ENCODE peak calls at places on chromosomes 5 and 9, in ten cellular contexts. H, Q, Z, I, G, Y, V, N, C and S are unnamed samples. For H3K27me3 and H3K36me3, the result is how much of the 10 kb centered on the place peaks cover.

GRCh38 chr9:132946216-132946615 is 1.8 kb upstream of the TSC1 start:
- DNase-seq in N (no peak), H (no peak), Z (no peak), C (no peak), Y (no peak), G (no peak), Q (no peak), V (no peak), I (no peak), S (no peak)

GRCh38 chr5:124747770-124748686 is 1.6 kb upstream of the ZNF608 start:
- DNase-seq in V (no peak), Q (no peak), N (no peak), Y (no peak), I (no peak), G (no peak), C (peak), Z (peak), H (no peak), S (no peak)

GRCh38 chr5:151885138-151885908 is 39.3 kb downstream of the GLRA1 start:
- DNase-seq in Z (no peak), Q (no peak), I (no peak), Y (no peak), C (no peak), V (no peak), H (no peak), N (no peak), G (no peak), S (no peak)

GRCh38 chr5:124888622-124889521 is 142.4 kb upstream of the ZNF608 start:
- DNase-seq in V (no peak), Y (no peak), Q (no peak), H (no peak), N (no peak), Z (no peak), C (no peak), I (no peak), G (no peak), S (no peak)

GRCh38 chr5:9335269-9335668 is 210.6 kb downstream of the SEMA5A start:
- DNase-seq in Z (no peak), H (no peak), V (no peak), C (no peak), N (no peak), Q (no peak), Y (no peak), I (no peak), G (no peak), S (no peak)

GRCh38 chr9:134165357-134166315 is 1.3 kb upstream of the RNU6ATAC start:
- DNase-seq in V (no peak), Q (peak), Z (no peak), I (peak), H (no peak), C (peak), G (no peak), Y (no peak), N (peak), S (no peak)

GRCh38 chr5:150662731-150663516 is 1.9 kb downstream of the MYOZ3 start:
- DNase-seq in Z (peak), Y (no peak), N (no peak), C (no peak), V (no peak), G (no peak), I (no peak), Q (no peak), H (peak), S (peak)

GRCh38 chr9:114525505-114525904 is 20.2 kb upstream of the WHRN start:
- DNase-seq in C (peak), N (no peak), Q (no peak), Z (no peak), H (no peak), V (no peak), Y (no peak), I (peak), G (no peak), S (no peak)

GRCh38 chr9:99694393-99694792 is 127.3 kb upstream of the NR4A3 start:
- DNase-seq in Y (no peak), I (no peak), C (no peak), G (no peak), N (no peak), Z (no peak), V (no peak), Q (no peak), H (no peak), S (no peak)

GRCh38 chr9:249025-249424 is 34.4 kb downstream of the DOCK8 start:
- DNase-seq in N (no peak), I (no peak), Z (no peak), G (no peak), C (no peak), H (no peak), Y (no peak), V (no peak), Q (peak), S (no peak)

GRCh38 chr5:32231929-32232328 is 57.8 kb upstream of the GOLPH3 start:
- DNase-seq in H (no peak), N (no peak), Q (no peak), C (no peak), V (no peak), G (no peak), Y (no peak), I (no peak), Z (no peak), S (no peak)

GRCh38 chr9:16106211-16106610 is 553.4 kb downstream of the CCDC171 start:
- DNase-seq in H (no peak), Q (no peak), Z (no peak), G (no peak), I (no peak), V (no peak), C (no peak), N (no peak), Y (no peak), S (no peak)

GRCh38 chr9:117092582-117092981 is 322.3 kb downstream of the ASTN2 start:
- DNase-seq in H (no peak), G (no peak), Q (no peak), C (no peak), V (no peak), N (no peak), I (no peak), Y (no peak), Z (no peak), S (no peak)

GRCh38 chr5:177086918-177087706 is 397 bp downstream of the FGFR4 start:
- DNase-seq in G (no peak), V (peak), C (peak), H (no peak), N (peak), Y (no peak), Q (peak), I (peak), Z (peak), S (peak)

DNA sequence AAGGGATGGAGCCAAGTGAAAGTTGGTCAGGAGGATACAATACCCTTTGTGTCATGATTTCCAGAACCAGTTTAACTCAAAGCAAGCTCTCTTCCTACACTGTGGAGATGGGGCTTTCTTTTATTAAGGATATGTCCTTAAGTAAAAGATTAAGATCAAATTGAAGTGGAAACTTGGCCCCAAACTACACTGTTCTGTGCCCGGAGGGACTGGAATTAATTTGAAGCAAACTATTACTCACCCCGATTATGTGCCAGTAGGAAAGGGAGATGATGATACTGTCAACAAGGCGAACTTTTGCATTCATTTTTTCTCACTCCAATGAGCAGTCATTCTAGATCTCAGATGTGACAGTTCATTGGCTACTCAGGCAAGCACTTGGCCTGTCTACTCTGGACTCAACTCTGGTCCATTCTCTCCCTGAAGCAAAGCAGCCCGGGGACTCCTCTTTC is 186.7 kb downstream of the NTRK2 start:
- DNase-seq in N (no peak), Z (no peak), I (no peak), Y (peak), H (no peak), V (no peak), G (no peak), C (no peak), Q (no peak), S (no peak)
- H3K4me3 ChIP-seq in N (no peak), Z (no peak), I (no peak), Y (no peak), H (no peak), V (no peak), G (no peak), C (no peak), Q (no peak), S (no peak)

GRCh38 chr5:88551724-88552345 is 283.2 kb upstream of the TMEM161B start:
- DNase-seq in Z (no peak), N (no peak), C (no peak), G (no peak), Q (no peak), V (no peak), H (no peak), Y (no peak), I (no peak), S (no peak)
- H3K27me3 ChIP-seq in Z (under half), N (under half), C (under half), G (under half), Q (under half), V (under half), H (under half), Y (under half), I (under half), S (under half)

GRCh38 chr9:35736201-35736633 is 3.8 kb downstream of the CREB3 start:
- DNase-seq in Q (peak), N (peak), Y (peak), H (peak), I (peak), G (no peak), V (peak), C (peak), Z (peak), S (peak)
- H3K36me3 ChIP-seq in Q (under half), N (under half), Y (half or more), H (half or more), I (under half), G (half or more), V (half or more), C (half or more), Z (half or more), S (under half)

GRCh38 chr5:78908173-78908901 is 76.8 kb downstream of the ARSB start:
- DNase-seq in N (peak), G (no peak), C (peak), Q (no peak), H (peak), Y (peak), V (peak), I (no peak), Z (peak), S (peak)

GRCh38 chr5:78903936-78904335 is 81.2 kb downstream of the ARSB start:
- DNase-seq in I (no peak), Z (no peak), H (no peak), Q (no peak), V (no peak), N (no peak), G (no peak), Y (no peak), C (peak), S (no peak)

GRCh38 chr5:78912085-78912771 is 72.9 kb downstream of the ARSB start:
- DNase-seq in C (no peak), Q (no peak), G (no peak), Y (no peak), H (no peak), N (no peak), I (no peak), Z (no peak), V (no peak), S (no peak)

GRCh38 chr5:78905084-78905938 is 79.8 kb downstream of the ARSB start:
- DNase-seq in G (no peak), V (no peak), Y (no peak), C (no peak), I (no peak), Z (no peak), Q (no peak), N (no peak), H (no peak), S (no peak)

GRCh38 chr5:78907255-78907886 is 77.7 kb downstream of the ARSB start:
- DNase-seq in N (no peak), Y (peak), C (peak), H (no peak), I (no peak), V (no peak), G (no peak), Q (no peak), Z (peak), S (no peak)
- H3K4me3 ChIP-seq in N (no peak), Y (peak), C (peak), H (peak), I (no peak), V (no peak), G (no peak), Q (no peak), Z (no peak), S (no peak)

DNA sequence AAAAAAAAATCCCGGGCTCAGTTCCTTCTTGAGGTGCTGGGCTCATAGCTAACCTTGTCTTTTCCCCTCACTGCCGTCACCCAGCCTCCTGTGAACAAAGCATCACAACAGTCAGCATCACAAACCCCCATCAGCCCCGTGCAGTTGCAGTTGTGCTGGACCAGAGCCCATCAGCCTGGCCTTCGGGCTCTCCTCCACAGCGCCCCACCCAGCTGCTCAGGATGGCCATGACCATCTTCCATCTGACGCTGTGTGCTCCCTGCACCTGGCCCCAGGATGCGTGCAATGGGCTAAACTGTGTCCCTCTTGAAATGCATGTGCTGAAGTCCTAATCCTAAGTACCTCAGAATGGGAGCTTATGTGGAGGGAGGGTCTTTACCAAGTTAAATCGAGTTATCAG is 48.1 kb downstream of the NSUN2 start:
- DNase-seq in C (no peak), V (no peak), H (peak), G (no peak), Q (no peak), Y (no peak), N (no peak), Z (no peak), I (no peak), S (no peak)
- H3K27me3 ChIP-seq in C (under half), V (under half), H (under half), G (under half), Q (under half), Y (under half), N (under half), Z (under half), I (under half), S (under half)

GRCh38 chr9:136470356-136470755 is 12.5 kb downstream of the SEC16A start:
- DNase-seq in G (no peak), H (no peak), Q (no peak), Y (no peak), I (no peak), N (no peak), V (no peak), Z (no peak), C (no peak), S (no peak)
- H3K36me3 ChIP-seq in G (half or more), H (half or more), Q (half or more), Y (half or more), I (half or more), N (under half), V (half or more), Z (half or more), C (half or more), S (half or more)

DNA sequence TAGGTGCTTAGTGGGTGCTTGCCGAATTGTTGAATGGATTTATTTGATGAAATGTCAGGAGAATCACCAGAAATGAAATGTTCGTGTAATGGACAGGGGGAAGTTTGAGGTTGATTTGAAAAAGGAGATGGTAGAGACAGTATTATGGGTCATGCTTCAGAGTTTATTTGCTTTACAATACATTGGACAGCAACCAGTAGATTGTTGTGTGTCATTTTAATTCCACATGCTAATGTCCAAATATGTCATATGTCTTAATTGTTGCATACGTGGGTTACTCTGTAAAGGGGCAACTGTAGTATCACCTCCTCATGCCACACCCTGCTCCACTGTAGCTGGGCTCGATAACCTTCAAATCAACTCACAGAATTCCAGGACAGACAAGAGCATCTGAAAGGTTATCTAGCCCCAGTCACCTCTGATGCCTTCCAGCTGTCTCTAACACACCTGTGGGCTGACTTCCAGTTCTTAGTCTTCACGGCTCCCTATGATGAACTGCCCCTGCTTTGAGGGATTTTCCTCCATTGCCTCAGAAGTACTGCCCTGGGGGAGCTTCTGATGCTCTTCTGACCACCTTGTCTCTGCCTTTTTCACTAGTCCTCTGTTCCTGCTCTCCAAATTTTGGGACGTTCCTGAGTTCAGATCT is 1.7 kb downstream of the PDCD1LG2 start:
- DNase-seq in N (no peak), G (no peak), H (no peak), I (no peak), Z (no peak), C (no peak), V (no peak), Q (no peak), Y (no peak), S (no peak)
- H3K4me3 ChIP-seq in N (no peak), G (no peak), H (no peak), I (no peak), Z (no peak), C (peak), V (no peak), Q (no peak), Y (peak), S (no peak)